ENCODE peak calls at places on chromosomes 5 and 9, in five cellular contexts. One of them, this sample, is unnamed.

GRCh38 chr5:111472579-111472978 is 39.8 kb downstream of the STARD4 start:
- DNase-seq in A549: no peak
- DNase-seq in uterus: no peak
- DNase-seq in testis: no peak
- DNase-seq in stomach: no peak
- DNase-seq in this sample: no peak

GRCh38 chr5:87394407-87394806 is 18.3 kb downstream of the CCNH start:
- DNase-seq in A549: no peak
- DNase-seq in uterus: no peak
- DNase-seq in testis: no peak
- DNase-seq in stomach: no peak
- DNase-seq in this sample: no peak

GRCh38 chr5:173663810-173664526 is 47.5 kb upstream of the BOD1 start:
- DNase-seq in A549: no peak
- DNase-seq in uterus: no peak
- DNase-seq in testis: no peak
- DNase-seq in stomach: no peak
- DNase-seq in this sample: no peak

GRCh38 chr9:16152276-16153065 is 599.6 kb downstream of the CCDC171 start:
- DNase-seq in A549: no peak
- DNase-seq in uterus: no peak
- DNase-seq in testis: no peak
- DNase-seq in stomach: no peak
- DNase-seq in this sample: no peak

GRCh38 chr9:113361304-113362018 is 12.1 kb downstream of the BSPRY start:
- DNase-seq in A549: no peak
- DNase-seq in uterus: no peak
- DNase-seq in testis: no peak
- DNase-seq in stomach: no peak
- DNase-seq in this sample: no peak

GRCh38 chr5:101643793-101644192 is 652.3 kb downstream of the SLCO4C1 start:
- DNase-seq in A549: no peak
- DNase-seq in uterus: no peak
- DNase-seq in testis: no peak
- DNase-seq in stomach: no peak
- DNase-seq in this sample: no peak

GRCh38 chr9:83976372-83976771 is 3.6 kb downstream of the HNRNPK start:
- DNase-seq in A549: no peak
- DNase-seq in uterus: no peak
- DNase-seq in testis: no peak
- DNase-seq in stomach: no peak
- DNase-seq in this sample: no peak

GRCh38 chr5:1660511-1660910 is 136.8 kb upstream of the LPCAT1 start:
- DNase-seq in A549: no peak
- DNase-seq in uterus: no peak
- DNase-seq in testis: no peak
- DNase-seq in stomach: no peak
- DNase-seq in this sample: no peak

GRCh38 chr5:72035831-72036230 is 71.4 kb upstream of the MAP1B start:
- DNase-seq in A549: no peak
- DNase-seq in uterus: no peak
- DNase-seq in testis: no peak
- DNase-seq in stomach: no peak
- DNase-seq in this sample: no peak

GRCh38 chr5:146015001-146015400 is 78.6 kb downstream of the SH3RF2 start:
- DNase-seq in A549: no peak
- DNase-seq in uterus: no peak
- DNase-seq in testis: no peak
- DNase-seq in stomach: no peak
- DNase-seq in this sample: no peak

GRCh38 chr5:172007795-172008465 is 1.5 kb upstream of the FBXW11 start:
- DNase-seq in A549: no peak
- DNase-seq in uterus: no peak
- DNase-seq in testis: no peak
- DNase-seq in stomach: no peak
- DNase-seq in this sample: no peak

GRCh38 chr9:109588415-109588814 is 90.3 kb upstream of the PTPN3 start:
- DNase-seq in A549: no peak
- DNase-seq in uterus: no peak
- DNase-seq in testis: no peak
- DNase-seq in stomach: no peak
- DNase-seq in this sample: no peak

GRCh38 chr5:72296251-72296650 is 23.8 kb downstream of the MRPS27 start:
- DNase-seq in A549: no peak
- DNase-seq in uterus: no peak
- DNase-seq in testis: no peak
- DNase-seq in stomach: no peak
- DNase-seq in this sample: no peak

GRCh38 chr5:92594031-92594430 is 987.0 kb downstream of the NR2F1-AS1 start:
- DNase-seq in A549: no peak
- DNase-seq in uterus: no peak
- DNase-seq in testis: no peak
- DNase-seq in stomach: no peak
- DNase-seq in this sample: no peak

GRCh38 chr9:88818495-88819201 is 172.6 kb upstream of the S1PR3 start:
- DNase-seq in A549: no peak
- DNase-seq in uterus: no peak
- DNase-seq in testis: no peak
- DNase-seq in stomach: no peak
- DNase-seq in this sample: no peak

GRCh38 chr5:51389326-51389581 is 6.0 kb downstream of the ISL1 start:
- DNase-seq in A549: no peak
- DNase-seq in uterus: no peak
- DNase-seq in testis: no peak
- DNase-seq in stomach: no peak
- DNase-seq in this sample: no peak

GRCh38 chr9:37542895-37543294 is 33.3 kb downstream of the FBXO10 start:
- DNase-seq in A549: no peak
- DNase-seq in uterus: no peak
- DNase-seq in testis: no peak
- DNase-seq in stomach: no peak
- DNase-seq in this sample: no peak

GRCh38 chr5:35617435-35618296 is at the start of gene SPEF2:
- DNase-seq in A549: peak; percentile 81
- DNase-seq in uterus: peak; percentile 86
- DNase-seq in testis: peak; percentile 92
- DNase-seq in stomach: peak; percentile 82
- DNase-seq in this sample: peak; percentile 58

GRCh38 chr9:69857131-69857530 is 36.5 kb downstream of the CFAP95 start:
- DNase-seq in A549: no peak
- DNase-seq in uterus: no peak
- DNase-seq in testis: no peak
- DNase-seq in stomach: no peak
- DNase-seq in this sample: no peak

GRCh38 chr5:171750316-171750788 is 35.3 kb upstream of the SMIM23 start:
- DNase-seq in A549: peak; percentile 16
- DNase-seq in uterus: peak; percentile 26
- DNase-seq in testis: peak; percentile 48
- DNase-seq in stomach: no peak
- DNase-seq in this sample: peak; percentile 54

GRCh38 chr9:121827251-121827967 is 176.0 kb downstream of the DAB2IP start:
- DNase-seq in A549: no peak
- DNase-seq in uterus: no peak
- DNase-seq in testis: peak; percentile 4
- DNase-seq in stomach: no peak
- DNase-seq in this sample: no peak

GRCh38 chr5:3359642-3360041 is 236.0 kb upstream of the IRX1 start:
- DNase-seq in A549: no peak
- DNase-seq in uterus: no peak
- DNase-seq in testis: no peak
- DNase-seq in stomach: no peak
- DNase-seq in this sample: no peak

GRCh38 chr5:177301503-177302165 is 1.9 kb downstream of the RAB24 start:
- DNase-seq in A549: no peak
- DNase-seq in uterus: no peak
- DNase-seq in testis: no peak
- DNase-seq in stomach: peak; percentile 67
- DNase-seq in this sample: no peak

GRCh38 chr5:73312146-73312871 is 136.3 kb downstream of the FOXD1 start:
- DNase-seq in A549: no peak
- DNase-seq in uterus: no peak
- DNase-seq in testis: peak; percentile 42
- DNase-seq in stomach: no peak
- DNase-seq in this sample: no peak

GRCh38 chr5:73307645-73308346 is 134.8 kb downstream of the TMEM174 start:
- DNase-seq in A549: no peak
- DNase-seq in uterus: no peak
- DNase-seq in testis: no peak
- DNase-seq in stomach: no peak
- DNase-seq in this sample: no peak

GRCh38 chr5:73314395-73315195 is 134.0 kb downstream of the FOXD1 start:
- DNase-seq in A549: no peak
- DNase-seq in uterus: no peak
- DNase-seq in testis: no peak
- DNase-seq in stomach: no peak
- DNase-seq in this sample: no peak

GRCh38 chr5:73312872-73313510 is 135.6 kb downstream of the FOXD1 start:
- DNase-seq in A549: no peak
- DNase-seq in uterus: no peak
- DNase-seq in testis: no peak
- DNase-seq in stomach: no peak
- DNase-seq in this sample: no peak

GRCh38 chr5:73311291-73312110 is 137.1 kb downstream of the FOXD1 start:
- DNase-seq in A549: no peak
- DNase-seq in uterus: no peak
- DNase-seq in testis: no peak
- DNase-seq in stomach: no peak
- DNase-seq in this sample: no peak
- TF ChIP-seq POLR2A in A549: no peak
- TF ChIP-seq POLR2A in uterus: no peak
- TF ChIP-seq POLR2A in testis: no peak
- TF ChIP-seq POLR2A in stomach: no peak
- TF ChIP-seq POLR2A in this sample: no peak

GRCh38 chr9:98846081-98846480 is 38.6 kb downstream of the GALNT12 start:
- DNase-seq in A549: no peak
- DNase-seq in uterus: no peak
- DNase-seq in testis: no peak
- DNase-seq in stomach: no peak
- DNase-seq in this sample: no peak

GRCh38 chr9:98850851-98851729 is 43.6 kb downstream of the GALNT12 start:
- DNase-seq in A549: no peak
- DNase-seq in uterus: no peak
- DNase-seq in testis: no peak
- DNase-seq in stomach: no peak
- DNase-seq in this sample: no peak

GRCh38 chr9:98842510-98842909 is 35.0 kb downstream of the GALNT12 start:
- DNase-seq in A549: no peak
- DNase-seq in uterus: no peak
- DNase-seq in testis: no peak
- DNase-seq in stomach: no peak
- DNase-seq in this sample: no peak

GRCh38 chr9:98848450-98849149 is 41.1 kb downstream of the GALNT12 start:
- DNase-seq in A549: peak; percentile 83
- DNase-seq in uterus: peak; percentile 88
- DNase-seq in testis: peak; percentile 95
- DNase-seq in stomach: peak; percentile 93
- DNase-seq in this sample: peak; percentile 78

DNA sequence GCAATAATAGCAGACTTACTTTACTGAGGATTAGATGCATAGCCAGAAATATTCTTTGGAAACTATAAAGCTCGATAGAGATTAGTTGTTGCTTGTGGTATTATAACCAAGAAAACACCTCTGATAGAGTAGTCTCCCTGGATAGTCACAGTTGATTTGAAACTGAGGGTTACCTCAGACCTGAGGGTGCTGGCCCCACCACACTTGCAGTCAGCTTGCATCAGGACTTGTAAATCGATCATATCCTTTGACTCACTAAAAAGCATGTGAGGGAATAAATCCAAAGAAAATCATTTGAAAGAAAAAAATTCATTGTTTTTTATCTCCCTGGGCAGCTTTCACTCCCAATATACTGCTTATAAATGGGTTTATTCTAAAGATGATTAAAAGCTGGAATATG is 39.4 kb downstream of the GALNT12 start:
- DNase-seq in A549: no peak
- DNase-seq in uterus: no peak
- DNase-seq in testis: no peak
- DNase-seq in stomach: no peak
- DNase-seq in this sample: no peak
- H3K27ac ChIP-seq in A549: no peak overlapping the region
- H3K27ac ChIP-seq in uterus: no peak overlapping the region
- H3K27ac ChIP-seq in testis: no peak overlapping the region
- H3K27ac ChIP-seq in stomach: no peak overlapping the region
- H3K27ac ChIP-seq in this sample: no peak overlapping the region

GRCh38 chr9:81227507-81228245 is 461.7 kb downstream of the TLE1 start:
- DNase-seq in A549: no peak
- DNase-seq in uterus: no peak
- DNase-seq in testis: no peak
- DNase-seq in stomach: no peak
- DNase-seq in this sample: no peak

GRCh38 chr9:81234924-81235610 is 454.3 kb downstream of the TLE1 start:
- DNase-seq in A549: no peak
- DNase-seq in uterus: no peak
- DNase-seq in testis: no peak
- DNase-seq in stomach: no peak
- DNase-seq in this sample: no peak

GRCh38 chr9:81225586-81225985 is 463.8 kb downstream of the TLE1 start:
- DNase-seq in A549: no peak
- DNase-seq in uterus: no peak
- DNase-seq in testis: no peak
- DNase-seq in stomach: no peak
- DNase-seq in this sample: no peak

DNA sequence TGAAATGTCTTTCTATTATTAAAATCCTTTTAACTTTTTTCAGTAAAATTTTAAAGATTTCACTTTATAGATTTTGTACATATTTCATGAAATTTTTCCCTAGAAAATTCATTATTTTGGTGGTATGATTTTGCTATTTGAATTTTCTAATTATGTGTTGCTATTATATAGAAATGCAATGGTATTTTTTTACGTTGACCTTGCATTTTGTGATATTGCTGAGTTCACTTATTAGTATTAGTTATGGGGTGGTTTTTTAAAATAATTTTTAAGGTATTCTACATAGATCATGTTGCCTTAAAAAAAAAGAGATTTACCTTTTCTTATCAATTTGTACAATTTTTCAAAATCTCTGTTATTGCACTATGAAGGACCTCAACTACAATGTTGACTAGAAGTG is 458.3 kb downstream of the TLE1 start:
- DNase-seq in A549: no peak
- DNase-seq in uterus: no peak
- DNase-seq in testis: no peak
- DNase-seq in stomach: no peak
- DNase-seq in this sample: no peak
- TF ChIP-seq POLR2A in A549: no peak
- TF ChIP-seq POLR2A in uterus: no peak
- TF ChIP-seq POLR2A in testis: no peak
- TF ChIP-seq POLR2A in stomach: no peak
- TF ChIP-seq POLR2A in this sample: no peak

DNA sequence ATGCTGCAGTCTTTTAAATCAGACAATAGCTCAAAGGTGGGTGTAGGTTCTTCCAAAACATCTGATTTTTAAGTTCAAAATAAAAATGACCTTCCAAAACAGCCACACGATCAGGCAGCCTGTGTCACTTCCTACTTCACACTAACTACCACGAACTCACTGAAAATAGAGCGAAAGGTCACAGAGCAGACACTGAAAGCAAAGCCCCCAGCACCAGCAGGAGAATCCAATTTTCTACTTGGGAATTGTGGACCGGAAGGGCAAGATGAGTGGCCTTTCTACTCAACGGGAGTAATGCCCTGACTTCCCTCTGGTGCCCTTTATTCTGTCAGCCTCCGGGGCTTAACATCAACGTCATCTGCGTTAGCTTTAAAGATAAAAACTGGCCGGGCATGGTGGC is 107.8 kb upstream of the FAM120A start:
- DNase-seq in A549: no peak
- DNase-seq in uterus: no peak
- DNase-seq in testis: no peak
- DNase-seq in stomach: no peak
- DNase-seq in this sample: no peak
- H3K27ac ChIP-seq in A549: no peak overlapping the region
- H3K27ac ChIP-seq in uterus: no peak overlapping the region
- H3K27ac ChIP-seq in testis: no peak overlapping the region
- H3K27ac ChIP-seq in stomach: no peak overlapping the region
- H3K27ac ChIP-seq in this sample: no peak overlapping the region